ENCODE peak calls at places on chromosomes 2 and 18, in five cellular contexts. One of them, this sample, is unnamed.

GRCh38 chr2:127917916-127918315 is 32.2 kb upstream of the AMMECR1L start:
- DNase-seq in mammary epithelial cell: no peak
- DNase-seq in heart right ventricle: no peak
- DNase-seq in CD8-positive, alpha-beta memory T cell: no peak
- DNase-seq in astrocyte: peak; percentile 5
- DNase-seq in this sample: no peak

GRCh38 chr2:191171708-191172355 is 21.0 kb upstream of the STAT4 start:
- DNase-seq in mammary epithelial cell: peak; percentile 99
- DNase-seq in heart right ventricle: no peak
- DNase-seq in CD8-positive, alpha-beta memory T cell: no peak
- DNase-seq in astrocyte: peak; percentile 97
- DNase-seq in this sample: peak; percentile 64

GRCh38 chr18:69897397-69898108 is 50.1 kb downstream of the CD226 start:
- DNase-seq in mammary epithelial cell: no peak
- DNase-seq in heart right ventricle: no peak
- DNase-seq in CD8-positive, alpha-beta memory T cell: peak; percentile 42
- DNase-seq in astrocyte: no peak
- DNase-seq in this sample: no peak

GRCh38 chr18:78527984-78528383 is 451.6 kb upstream of the SALL3 start:
- DNase-seq in mammary epithelial cell: no peak
- DNase-seq in heart right ventricle: no peak
- DNase-seq in CD8-positive, alpha-beta memory T cell: no peak
- DNase-seq in astrocyte: no peak
- DNase-seq in this sample: no peak

GRCh38 chr2:234846589-234847363 is 105.0 kb upstream of the SH3BP4 start:
- DNase-seq in mammary epithelial cell: no peak
- DNase-seq in heart right ventricle: no peak
- DNase-seq in CD8-positive, alpha-beta memory T cell: no peak
- DNase-seq in astrocyte: no peak
- DNase-seq in this sample: no peak

GRCh38 chr18:31225668-31226067 is 63.0 kb upstream of the DSC1 start:
- DNase-seq in mammary epithelial cell: peak; percentile 48
- DNase-seq in heart right ventricle: peak; percentile 63
- DNase-seq in CD8-positive, alpha-beta memory T cell: no peak
- DNase-seq in astrocyte: peak; percentile 96
- DNase-seq in this sample: no peak

GRCh38 chr18:39527465-39527864 is 1961.9 kb upstream of the CELF4 start:
- DNase-seq in mammary epithelial cell: no peak
- DNase-seq in heart right ventricle: no peak
- DNase-seq in CD8-positive, alpha-beta memory T cell: no peak
- DNase-seq in astrocyte: no peak
- DNase-seq in this sample: no peak

GRCh38 chr2:96602330-96602823 is 35.7 kb downstream of the KANSL3 start:
- DNase-seq in mammary epithelial cell: peak; percentile 7
- DNase-seq in heart right ventricle: no peak
- DNase-seq in CD8-positive, alpha-beta memory T cell: no peak
- DNase-seq in astrocyte: no peak
- DNase-seq in this sample: no peak

GRCh38 chr2:188573453-188573852 is 281.8 kb downstream of the GULP1 start:
- DNase-seq in mammary epithelial cell: no peak
- DNase-seq in heart right ventricle: no peak
- DNase-seq in CD8-positive, alpha-beta memory T cell: no peak
- DNase-seq in astrocyte: no peak
- DNase-seq in this sample: no peak

GRCh38 chr2:170716851-170717598 is 1.9 kb downstream of the SP5 start:
- DNase-seq in mammary epithelial cell: no peak
- DNase-seq in heart right ventricle: no peak
- DNase-seq in CD8-positive, alpha-beta memory T cell: peak; percentile 23
- DNase-seq in astrocyte: no peak
- DNase-seq in this sample: no peak

GRCh38 chr2:38750793-38751042 is 443 bp downstream of the SRSF7 start:
- DNase-seq in mammary epithelial cell: no peak
- DNase-seq in heart right ventricle: peak; percentile 70
- DNase-seq in CD8-positive, alpha-beta memory T cell: no peak
- DNase-seq in astrocyte: no peak
- DNase-seq in this sample: peak; percentile 61

GRCh38 chr2:38146302-38146916 is 70.5 kb upstream of the CYP1B1 start:
- DNase-seq in mammary epithelial cell: peak; percentile 90
- DNase-seq in heart right ventricle: peak; percentile 65
- DNase-seq in CD8-positive, alpha-beta memory T cell: no peak
- DNase-seq in astrocyte: peak; percentile 99
- DNase-seq in this sample: peak; percentile 45

GRCh38 chr2:222319576-222320440 is 21.0 kb upstream of the PAX3 start:
- DNase-seq in mammary epithelial cell: peak; percentile 22
- DNase-seq in heart right ventricle: no peak
- DNase-seq in CD8-positive, alpha-beta memory T cell: no peak
- DNase-seq in astrocyte: no peak
- DNase-seq in this sample: peak; percentile 48

GRCh38 chr2:231615058-231615671 is 22.5 kb downstream of the TEX44 start:
- DNase-seq in mammary epithelial cell: no peak
- DNase-seq in heart right ventricle: no peak
- DNase-seq in CD8-positive, alpha-beta memory T cell: no peak
- DNase-seq in astrocyte: no peak
- DNase-seq in this sample: no peak

GRCh38 chr2:240803191-240803590 is 16.8 kb downstream of the KIF1A start:
- DNase-seq in mammary epithelial cell: no peak
- DNase-seq in heart right ventricle: no peak
- DNase-seq in CD8-positive, alpha-beta memory T cell: no peak
- DNase-seq in astrocyte: no peak
- DNase-seq in this sample: no peak

GRCh38 chr2:37786153-37786809 is 114.8 kb upstream of the CDC42EP3 start:
- DNase-seq in mammary epithelial cell: no peak
- DNase-seq in heart right ventricle: no peak
- DNase-seq in CD8-positive, alpha-beta memory T cell: no peak
- DNase-seq in astrocyte: no peak
- DNase-seq in this sample: peak; percentile 48

GRCh38 chr2:96710985-96711384 is 28.9 kb downstream of the LMAN2L start:
- DNase-seq in mammary epithelial cell: no peak
- DNase-seq in heart right ventricle: no peak
- DNase-seq in CD8-positive, alpha-beta memory T cell: no peak
- DNase-seq in astrocyte: no peak
- DNase-seq in this sample: no peak

GRCh38 chr2:13550832-13551231 is 834.1 kb downstream of the TRIB2 start:
- DNase-seq in mammary epithelial cell: no peak
- DNase-seq in heart right ventricle: no peak
- DNase-seq in CD8-positive, alpha-beta memory T cell: no peak
- DNase-seq in astrocyte: peak; percentile 10
- DNase-seq in this sample: no peak

GRCh38 chr2:120924924-120925323 is 189.3 kb downstream of the GLI2 start:
- DNase-seq in mammary epithelial cell: no peak
- DNase-seq in heart right ventricle: no peak
- DNase-seq in CD8-positive, alpha-beta memory T cell: no peak
- DNase-seq in astrocyte: no peak
- DNase-seq in this sample: no peak

GRCh38 chr2:68292108-68292710 is 27.5 kb downstream of the CNRIP1 start:
- DNase-seq in mammary epithelial cell: peak; percentile 21
- DNase-seq in heart right ventricle: no peak
- DNase-seq in CD8-positive, alpha-beta memory T cell: peak; percentile 7
- DNase-seq in astrocyte: peak; percentile 11
- DNase-seq in this sample: no peak

GRCh38 chr2:230794472-230794871 is 70.3 kb upstream of the ITM2C start:
- DNase-seq in mammary epithelial cell: peak; percentile 20
- DNase-seq in heart right ventricle: no peak
- DNase-seq in CD8-positive, alpha-beta memory T cell: peak; percentile 39
- DNase-seq in astrocyte: no peak
- DNase-seq in this sample: no peak

GRCh38 chr2:19474128-19474527 is 115.7 kb upstream of the OSR1 start:
- DNase-seq in mammary epithelial cell: peak; percentile 70
- DNase-seq in heart right ventricle: no peak
- DNase-seq in CD8-positive, alpha-beta memory T cell: peak; percentile 79
- DNase-seq in astrocyte: peak; percentile 73
- DNase-seq in this sample: peak; percentile 50

GRCh38 chr18:50748243-50749229 is 71.3 kb downstream of the MRO start:
- DNase-seq in mammary epithelial cell: no peak
- DNase-seq in heart right ventricle: no peak
- DNase-seq in CD8-positive, alpha-beta memory T cell: no peak
- DNase-seq in astrocyte: no peak
- DNase-seq in this sample: no peak

GRCh38 chr2:177212106-177212894 is at the start of gene HNRNPA3:
- DNase-seq in mammary epithelial cell: peak; percentile 99
- DNase-seq in heart right ventricle: peak; percentile 99
- DNase-seq in CD8-positive, alpha-beta memory T cell: peak; percentile 100
- DNase-seq in astrocyte: peak; percentile 97
- DNase-seq in this sample: peak; percentile 99

GRCh38 chr2:177207101-177207500 is 5.5 kb upstream of the HNRNPA3 start:
- DNase-seq in mammary epithelial cell: no peak
- DNase-seq in heart right ventricle: no peak
- DNase-seq in CD8-positive, alpha-beta memory T cell: no peak
- DNase-seq in astrocyte: no peak
- DNase-seq in this sample: no peak

GRCh38 chr2:177211602-177212105 is 940 bp upstream of the HNRNPA3 start:
- DNase-seq in mammary epithelial cell: no peak
- DNase-seq in heart right ventricle: no peak
- DNase-seq in CD8-positive, alpha-beta memory T cell: no peak
- DNase-seq in astrocyte: no peak
- DNase-seq in this sample: no peak

GRCh38 chr2:177212895-177213856 is 582 bp downstream of the HNRNPA3 start:
- DNase-seq in mammary epithelial cell: peak; percentile 90
- DNase-seq in heart right ventricle: peak; percentile 96
- DNase-seq in CD8-positive, alpha-beta memory T cell: peak; percentile 89
- DNase-seq in astrocyte: peak; percentile 77
- DNase-seq in this sample: peak; percentile 92

GRCh38 chr2:177211148-177211547 is 1.4 kb upstream of the HNRNPA3 start:
- DNase-seq in mammary epithelial cell: no peak
- DNase-seq in heart right ventricle: no peak
- DNase-seq in CD8-positive, alpha-beta memory T cell: no peak
- DNase-seq in astrocyte: no peak
- DNase-seq in this sample: no peak
- H3K4me3 ChIP-seq in mammary epithelial cell: peak overlapping the region; percentile 65
- H3K4me3 ChIP-seq in heart right ventricle: peak overlapping the region; percentile 90
- H3K4me3 ChIP-seq in CD8-positive, alpha-beta memory T cell: peak overlapping the region; percentile 85
- H3K4me3 ChIP-seq in astrocyte: peak overlapping the region; percentile 74
- H3K4me3 ChIP-seq in this sample: peak overlapping the region; percentile 83

DNA sequence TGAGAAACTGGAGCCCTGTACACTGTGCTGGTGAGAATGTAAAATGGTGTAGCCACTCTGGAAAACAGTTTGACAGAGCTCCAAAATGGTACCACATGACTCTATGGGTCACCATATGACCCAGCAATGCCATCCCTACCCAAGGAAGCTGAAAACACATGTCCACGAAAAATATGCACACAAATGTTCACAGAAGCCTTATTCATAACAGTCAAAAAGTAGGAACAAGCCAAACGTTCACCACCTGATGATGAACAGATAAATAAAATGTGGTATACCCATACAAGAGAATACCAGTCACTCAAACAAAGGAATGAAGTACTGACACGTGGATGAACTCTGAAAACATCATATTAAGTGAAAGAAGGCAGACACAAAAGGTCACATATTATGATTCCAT is 4.6 kb downstream of the AFG3L2 start:
- DNase-seq in mammary epithelial cell: no peak
- DNase-seq in heart right ventricle: no peak
- DNase-seq in CD8-positive, alpha-beta memory T cell: no peak
- DNase-seq in astrocyte: no peak
- DNase-seq in this sample: no peak
- H3K36me3 ChIP-seq in mammary epithelial cell: peaks cover 8% of the 10 kb centered on the region
- H3K36me3 ChIP-seq in heart right ventricle: no peaks in the 10 kb centered on the region
- H3K36me3 ChIP-seq in CD8-positive, alpha-beta memory T cell: peaks cover 2% of the 10 kb centered on the region
- H3K36me3 ChIP-seq in astrocyte: peaks cover 8% of the 10 kb centered on the region
- H3K36me3 ChIP-seq in this sample: peaks cover 36% of the 10 kb centered on the region

DNA sequence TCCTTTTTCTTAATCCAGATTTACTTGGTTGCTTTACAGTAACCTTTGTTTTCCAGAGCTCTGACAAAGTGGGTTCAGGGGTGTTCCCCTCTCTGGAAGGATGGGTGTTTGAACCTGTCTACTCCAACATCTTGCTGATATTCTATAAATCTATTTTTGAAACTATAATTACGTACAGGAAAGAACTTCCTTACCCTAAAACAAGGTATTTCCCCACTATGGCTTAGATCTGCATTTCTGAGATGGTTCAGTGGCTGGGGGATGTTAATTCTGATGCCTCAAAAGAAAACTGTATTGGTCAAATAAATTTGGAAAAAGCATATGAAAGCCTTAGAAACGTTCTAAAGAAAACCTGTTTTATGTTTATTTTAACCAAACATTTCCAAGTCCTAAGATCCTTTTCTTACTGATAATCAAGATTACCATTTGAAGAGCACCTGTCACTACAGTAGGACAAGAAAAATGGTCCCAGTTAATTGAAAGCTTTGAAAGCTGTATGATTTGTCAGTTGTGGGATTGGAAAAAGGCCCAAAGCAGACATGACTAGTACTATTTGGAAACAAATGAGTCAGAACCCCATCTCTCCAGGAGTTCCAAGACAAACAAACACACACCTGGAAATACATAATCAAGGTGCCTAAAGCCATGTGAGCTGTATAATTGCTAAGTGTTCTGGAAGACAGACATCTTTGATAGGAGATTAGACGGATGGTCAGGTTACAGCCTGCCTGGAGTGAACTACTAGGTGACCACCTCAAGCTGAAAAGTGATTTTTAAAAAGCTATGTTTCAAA is 57.5 kb downstream of the KDM3A start:
- DNase-seq in mammary epithelial cell: peak; percentile 89
- DNase-seq in heart right ventricle: no peak
- DNase-seq in CD8-positive, alpha-beta memory T cell: no peak
- DNase-seq in astrocyte: no peak
- DNase-seq in this sample: no peak
- H3K9me3 ChIP-seq in mammary epithelial cell: peaks cover 9% of the 10 kb centered on the region
- H3K9me3 ChIP-seq in heart right ventricle: no peaks in the 10 kb centered on the region
- H3K9me3 ChIP-seq in CD8-positive, alpha-beta memory T cell: peaks cover 4% of the 10 kb centered on the region
- H3K9me3 ChIP-seq in astrocyte: peaks cover 9% of the 10 kb centered on the region
- H3K9me3 ChIP-seq in this sample: peaks cover 3% of the 10 kb centered on the region

GRCh38 chr2:226655871-226656270 is 143.7 kb downstream of the IRS1 start:
- DNase-seq in mammary epithelial cell: no peak
- DNase-seq in heart right ventricle: no peak
- DNase-seq in CD8-positive, alpha-beta memory T cell: no peak
- DNase-seq in astrocyte: peak; percentile 49
- DNase-seq in this sample: no peak

GRCh38 chr2:226658555-226658954 is 141.1 kb downstream of the IRS1 start:
- DNase-seq in mammary epithelial cell: peak; percentile 42
- DNase-seq in heart right ventricle: no peak
- DNase-seq in CD8-positive, alpha-beta memory T cell: no peak
- DNase-seq in astrocyte: peak; percentile 73
- DNase-seq in this sample: no peak

GRCh38 chr2:226659416-226659815 is 140.2 kb downstream of the IRS1 start:
- DNase-seq in mammary epithelial cell: no peak
- DNase-seq in heart right ventricle: no peak
- DNase-seq in CD8-positive, alpha-beta memory T cell: no peak
- DNase-seq in astrocyte: no peak
- DNase-seq in this sample: no peak

GRCh38 chr2:226657340-226658053 is 142.1 kb downstream of the IRS1 start:
- DNase-seq in mammary epithelial cell: no peak
- DNase-seq in heart right ventricle: no peak
- DNase-seq in CD8-positive, alpha-beta memory T cell: no peak
- DNase-seq in astrocyte: no peak
- DNase-seq in this sample: no peak

GRCh38 chr2:226656367-226656766 is 143.3 kb downstream of the IRS1 start:
- DNase-seq in mammary epithelial cell: no peak
- DNase-seq in heart right ventricle: no peak
- DNase-seq in CD8-positive, alpha-beta memory T cell: no peak
- DNase-seq in astrocyte: peak; percentile 55
- DNase-seq in this sample: no peak
- H3K4me3 ChIP-seq in mammary epithelial cell: no peak overlapping the region
- H3K4me3 ChIP-seq in heart right ventricle: no peak overlapping the region
- H3K4me3 ChIP-seq in CD8-positive, alpha-beta memory T cell: no peak overlapping the region
- H3K4me3 ChIP-seq in astrocyte: no peak overlapping the region
- H3K4me3 ChIP-seq in this sample: no peak overlapping the region

This sample was measured in MG63.